ENCODE peak calls at places on chromosome 16, in four cellular contexts. Z is GM12878, E is H1, A is SK-N-SH. D is an unnamed sample.

GRCh38 chr16:74844041-74844826 is 69.6 kb upstream of the FA2H start:
- DNase-seq in E (no peak), A (no peak), Z (no peak), D (no peak)

GRCh38 chr16:56847173-56847948 is 17.6 kb upstream of the SLC12A3 start:
- DNase-seq in Z (no peak), E (no peak), A (no peak), D (no peak)

GRCh38 chr16:29320274-29320999 is 86.1 kb downstream of the NPIPB11 start:
- DNase-seq in E (peak), Z (no peak), A (no peak), D (no peak)

GRCh38 chr16:68607443-68607842 is 37.7 kb upstream of the CDH3 start:
- DNase-seq in A (no peak), E (no peak), Z (no peak), D (no peak)

GRCh38 chr16:56305956-56306565 is 114.8 kb downstream of the GNAO1 start:
- DNase-seq in A (no peak), E (no peak), Z (no peak), D (no peak)

GRCh38 chr16:48517493-48517892 is 92.5 kb downstream of the N4BP1 start:
- DNase-seq in A (no peak), Z (no peak), E (no peak), D (no peak)

GRCh38 chr16:68234188-68235104 is 1.5 kb downstream of the ESRP2 start:
- DNase-seq in E (peak), A (no peak), Z (no peak), D (no peak)

GRCh38 chr16:73006021-73006420 is 41.9 kb downstream of the ZFHX3 start:
- DNase-seq in Z (no peak), E (no peak), A (no peak), D (no peak)

GRCh38 chr16:4676826-4677225 is 16.5 kb upstream of the NUDT16L1 start:
- DNase-seq in E (no peak), Z (no peak), A (no peak), D (no peak)

GRCh38 chr16:72997141-72997542 is 50.8 kb downstream of the ZFHX3 start:
- DNase-seq in E (no peak), Z (no peak), A (no peak), D (no peak)

GRCh38 chr16:83689385-83689831 is 118.4 kb upstream of the HSBP1 start:
- DNase-seq in Z (peak), A (no peak), E (no peak), D (no peak)

GRCh38 chr16:49620158-49620867 is 235.6 kb downstream of the ZNF423 start:
- DNase-seq in A (peak), E (no peak), Z (no peak), D (peak)

GRCh38 chr16:73846292-73846849 is 450.2 kb upstream of the PSMD7 start:
- DNase-seq in E (peak), A (peak), Z (no peak), D (no peak)

GRCh38 chr16:84973776-84974523 is 37.4 kb downstream of the ZDHHC7 start:
- DNase-seq in E (no peak), A (no peak), Z (no peak), D (no peak)

GRCh38 chr16:88781140-88782077 is 3.6 kb downstream of the PIEZO1 start:
- DNase-seq in A (no peak), E (no peak), Z (no peak), D (peak)

GRCh38 chr16:2966043-2966802 is 2.1 kb downstream of the KREMEN2 start:
- DNase-seq in A (no peak), E (no peak), Z (no peak), D (no peak)

GRCh38 chr16:48123104-48123788 is 32.5 kb downstream of the ABCC12 start:
- DNase-seq in E (no peak), A (no peak), Z (no peak), D (peak)

GRCh38 chr16:10501016-10501607 is 79.3 kb downstream of the EMP2 start:
- DNase-seq in Z (no peak), E (no peak), A (no peak), D (peak)

GRCh38 chr16:3578610-3579551 is 1.7 kb upstream of the NLRC3 start:
- DNase-seq in Z (peak), E (peak), A (no peak), D (peak)

GRCh38 chr16:86771506-86772230 is 193.3 kb downstream of the FOXL1 start:
- DNase-seq in Z (no peak), A (no peak), E (no peak), D (no peak)

GRCh38 chr16:22635801-22636200 is 125.1 kb downstream of the NPIPB5 start:
- DNase-seq in A (no peak), E (no peak), Z (no peak), D (no peak)

GRCh38 chr16:275786-276232 is at the start of gene RGS11:
- DNase-seq in A (peak), E (no peak), Z (no peak), D (no peak)

GRCh38 chr16:1825864-1826690 is 548 bp downstream of the HAGH start:
- DNase-seq in A (peak), E (peak), Z (no peak), D (no peak)

GRCh38 chr16:88649924-88650748 is 717 bp downstream of the CYBA start:
- DNase-seq in Z (no peak), E (peak), A (peak), D (peak)

GRCh38 chr16:84461504-84462295 is 42.8 kb downstream of the MEAK7 start:
- DNase-seq in E (no peak), Z (no peak), A (no peak), D (no peak)

GRCh38 chr16:23367988-23368387 is 65.9 kb downstream of the SCNN1B start:
- DNase-seq in A (no peak), Z (no peak), E (no peak), D (no peak)

DNA sequence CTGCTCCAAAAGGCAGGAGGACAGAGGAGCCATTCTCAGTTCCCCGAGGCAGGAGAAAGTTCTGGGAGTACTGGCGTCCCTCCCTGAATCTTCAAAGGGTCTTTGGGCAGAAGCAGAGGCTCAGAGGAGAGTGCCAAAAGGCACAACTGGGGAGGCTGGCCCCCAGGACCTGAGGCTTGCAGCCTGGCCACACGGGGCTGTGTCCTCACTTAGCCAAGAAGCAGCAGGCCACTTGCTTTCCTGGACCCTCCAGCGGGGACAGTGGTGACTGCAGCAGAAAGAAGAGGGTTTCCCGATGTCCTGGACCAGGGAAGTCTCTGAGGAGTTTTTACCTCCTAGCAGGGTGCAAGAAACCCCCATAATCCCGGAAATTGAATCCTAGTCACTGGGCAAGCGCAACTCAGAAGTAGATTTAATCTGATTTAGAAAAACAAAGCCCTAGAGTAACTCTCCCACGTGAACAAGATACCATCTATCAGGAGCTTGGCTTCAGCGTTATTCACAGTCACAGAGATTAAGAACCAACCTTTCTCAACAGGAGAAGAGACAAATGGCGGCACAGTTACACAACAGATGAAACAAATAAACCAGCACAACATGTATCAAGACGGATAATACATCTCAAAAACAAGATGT is 25.5 kb upstream of the BCO1 start:
- DNase-seq in E (no peak), A (no peak), Z (no peak), D (no peak)
- TF ChIP-seq NRF1 in E (no peak), A (no peak), Z (no peak), D (peak)

DNA sequence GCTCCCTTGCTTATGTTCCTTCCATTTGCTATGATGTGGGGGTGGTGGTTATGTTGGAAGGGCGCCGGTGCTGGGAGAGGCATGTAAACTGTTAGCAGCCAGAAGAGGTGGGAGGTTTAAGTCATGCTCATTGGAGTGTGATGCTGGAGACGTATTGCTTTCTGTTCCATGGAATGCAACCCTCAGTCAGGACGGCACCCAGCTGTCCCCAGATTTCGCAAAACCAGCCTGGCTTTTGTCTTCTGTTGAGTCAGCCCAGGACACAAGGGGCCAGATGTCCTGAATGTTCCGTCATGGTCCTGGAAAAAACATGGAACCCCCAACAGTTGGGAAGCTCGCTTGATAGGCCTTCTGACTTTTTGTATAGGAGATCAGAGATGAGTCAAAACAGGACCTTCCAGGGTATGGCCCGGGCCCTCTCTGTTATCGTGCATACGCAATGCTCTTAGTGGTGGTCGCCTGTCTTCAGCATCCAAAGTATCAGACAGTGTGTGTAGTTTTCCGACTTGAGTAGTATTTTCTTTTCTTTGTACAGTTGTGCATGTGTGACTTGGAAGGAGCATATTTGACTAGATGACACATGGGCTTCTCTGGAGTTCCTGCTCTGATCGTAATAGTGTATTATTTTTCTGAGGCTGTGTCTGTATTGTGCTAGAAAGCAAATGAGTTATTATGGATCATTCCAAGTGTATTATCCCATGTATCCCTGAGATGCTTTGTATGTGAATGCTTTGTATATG is 201.9 kb downstream of the SNX29 start:
- DNase-seq in E (no peak), Z (no peak), A (no peak), D (no peak)
- TF ChIP-seq NRF1 in E (no peak), Z (no peak), A (no peak), D (no peak)

DNA sequence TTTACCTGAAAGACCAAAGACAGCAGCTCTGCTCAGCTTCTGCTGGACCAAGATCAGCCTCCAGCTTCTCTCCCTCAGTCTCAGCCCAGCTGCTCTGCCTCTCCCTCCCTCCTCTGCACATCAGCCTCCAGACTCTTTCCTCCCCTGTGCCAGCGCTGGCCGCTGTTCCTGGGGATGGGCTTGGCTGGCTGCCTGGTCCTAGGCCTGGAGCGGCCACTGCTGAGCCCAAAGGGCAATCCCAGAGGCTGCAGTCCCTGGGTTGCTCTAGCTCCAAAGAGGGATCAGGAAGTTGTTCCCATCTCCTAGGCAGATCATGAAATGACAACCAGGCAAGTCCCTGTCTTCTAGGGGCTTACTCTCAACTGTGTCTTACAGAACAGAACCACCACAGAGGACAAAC is 31.3 kb downstream of the DCUN1D3 start:
- DNase-seq in E (no peak), Z (no peak), A (peak), D (no peak)
- TF ChIP-seq NRF1 in E (no peak), Z (no peak), A (no peak), D (no peak)

DNA sequence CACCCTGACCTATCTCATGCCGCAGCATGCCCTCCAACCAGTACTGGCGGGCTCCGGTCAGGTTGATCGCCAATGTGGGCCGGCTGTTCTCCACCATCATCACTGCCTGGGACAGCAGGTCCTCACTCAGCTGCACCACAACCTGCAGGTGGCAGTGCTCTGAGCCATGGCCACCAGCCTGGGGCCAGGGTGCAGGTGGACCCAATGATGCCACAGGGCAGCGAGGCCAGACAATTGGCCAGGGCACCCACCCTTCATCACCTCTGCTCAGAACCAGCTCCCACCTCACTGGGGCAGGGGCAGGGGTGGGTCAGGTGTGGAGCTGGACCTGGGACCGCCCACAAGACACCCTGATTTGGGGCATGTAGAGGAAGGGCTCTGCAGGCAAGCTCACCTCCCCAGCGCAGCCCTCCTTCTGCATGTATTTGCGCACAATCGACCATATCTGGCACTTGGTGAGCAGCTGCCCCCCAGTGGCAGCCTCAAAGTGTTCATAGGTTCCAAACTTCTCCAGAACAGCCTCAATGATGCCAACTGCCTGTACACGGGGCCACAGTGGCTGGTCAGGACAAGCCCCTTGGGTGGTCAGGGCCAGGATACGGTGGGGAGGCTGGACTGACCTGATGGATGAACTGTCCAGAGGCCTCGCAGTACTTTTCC is 4.2 kb downstream of the MATCAP1 start:
- DNase-seq in Z (no peak), A (no peak), E (no peak), D (no peak)
- TF ChIP-seq NRF1 in Z (no peak), A (no peak), E (no peak), D (no peak)

DNA sequence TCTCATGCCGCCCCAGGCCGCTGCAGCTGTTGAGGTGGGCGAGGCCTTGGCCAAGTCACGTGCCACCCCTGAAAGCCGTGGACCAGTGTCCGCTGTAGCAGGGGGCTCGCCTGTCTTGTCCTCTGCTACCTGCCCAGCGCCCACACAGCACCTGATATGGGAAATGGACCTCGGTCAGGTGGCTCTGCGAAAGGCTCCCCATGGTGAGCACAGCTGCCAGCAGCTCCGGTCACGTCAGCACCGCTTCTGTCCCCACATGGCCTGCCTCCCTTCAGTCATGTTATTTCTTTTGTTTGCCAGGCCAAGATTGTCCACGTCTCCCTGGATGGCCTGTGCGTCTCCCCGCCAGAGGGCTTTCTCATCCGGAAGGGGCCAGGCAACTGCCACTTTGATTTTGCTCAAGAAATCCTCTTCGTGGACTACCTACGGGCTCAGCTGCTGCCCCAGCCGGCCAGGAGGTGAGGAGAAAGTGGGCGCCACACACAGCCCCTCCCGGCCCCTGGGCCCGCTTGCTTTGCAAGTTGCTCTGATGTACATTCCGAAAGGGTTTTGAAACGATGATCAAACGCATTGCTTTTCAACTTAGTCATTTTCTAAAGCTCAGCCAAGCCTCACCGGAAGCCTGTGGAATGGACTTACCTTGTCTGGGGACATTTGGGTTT is 219.7 kb downstream of the KATNIP start:
- DNase-seq in E (no peak), Z (no peak), A (no peak), D (no peak)
- TF ChIP-seq NRF1 in E (no peak), Z (no peak), A (no peak), D (no peak)

GRCh38 chr16:7330709-7331108 is 1.9 kb upstream of the RBFOX1 start:
- DNase-seq in A (no peak), E (no peak), Z (no peak), D (no peak)

GRCh38 chr16:7333326-7333725 is 681 bp downstream of the RBFOX1 start:
- DNase-seq in E (no peak), Z (no peak), A (no peak), D (no peak)

GRCh38 chr16:7331997-7332396 is 648 bp upstream of the RBFOX1 start:
- DNase-seq in A (no peak), E (no peak), Z (no peak), D (no peak)

GRCh38 chr16:7334801-7335560 is 2.3 kb downstream of the RBFOX1 start:
- DNase-seq in E (no peak), A (no peak), Z (no peak), D (no peak)

DNA sequence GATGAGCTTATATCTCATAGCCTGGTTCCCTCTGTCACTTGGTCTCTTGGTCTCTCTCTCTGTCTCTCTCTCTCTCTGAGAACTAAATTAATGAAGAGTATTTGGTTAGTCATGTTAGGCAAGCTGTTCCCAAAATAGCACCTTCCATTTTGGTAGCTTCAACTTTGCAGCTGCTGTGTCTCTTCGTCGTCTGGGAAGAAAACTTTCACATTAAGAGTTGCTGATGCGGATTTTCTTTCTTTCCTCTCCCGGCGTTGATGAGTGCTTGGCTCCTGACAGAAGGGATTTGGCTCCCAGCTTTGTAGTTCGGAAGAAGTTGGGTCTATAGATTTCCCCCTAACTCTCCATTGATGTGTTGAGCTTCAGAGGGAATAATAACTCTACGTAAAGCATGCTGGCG is at the start of gene RBFOX1:
- DNase-seq in A (no peak), E (no peak), Z (no peak), D (no peak)
- TF ChIP-seq NRF1 in A (no peak), E (no peak), Z (no peak), D (no peak)

GRCh38 chr16:50719401-50720337 is 22.2 kb upstream of the CYLD start:
- DNase-seq in A (no peak), E (peak), Z (no peak), D (no peak)
- TF ChIP-seq NRF1 in A (no peak), E (no peak), Z (no peak), D (no peak)

GRCh38 chr16:17244865-17245264 is 225.9 kb downstream of the XYLT1 start:
- DNase-seq in A (no peak), Z (no peak), E (no peak), D (no peak)
- TF ChIP-seq NRF1 in A (no peak), Z (no peak), E (no peak), D (no peak)